ENCODE peak calls at places on chromosomes 16 and 17, in four cellular contexts. One of them, this sample, is unnamed.

GRCh38 chr17:74527756-74528155 is 3.5 kb downstream of the CD300LB start:
- DNase-seq in NCI-H2171 treated with DMSO at 0.1 percent for 48 hours: no peak
- DNase-seq in neuronal stem cell: no peak
- DNase-seq in T1000: no peak
- DNase-seq in this sample: no peak

GRCh38 chr17:19299214-19299747 is 62.1 kb downstream of the EPN2 start:
- DNase-seq in NCI-H2171 treated with DMSO at 0.1 percent for 48 hours: no peak
- DNase-seq in neuronal stem cell: no peak
- DNase-seq in T1000: no peak
- DNase-seq in this sample: no peak

GRCh38 chr17:8120520-8121443 is 2.5 kb upstream of the ALOXE3 start:
- DNase-seq in NCI-H2171 treated with DMSO at 0.1 percent for 48 hours: peak; percentile 91
- DNase-seq in neuronal stem cell: peak; percentile 86
- DNase-seq in T1000: peak; percentile 62
- DNase-seq in this sample: peak; percentile 88

GRCh38 chr16:31876955-31877828 is 3.6 kb downstream of the ZNF267 start:
- DNase-seq in NCI-H2171 treated with DMSO at 0.1 percent for 48 hours: no peak
- DNase-seq in neuronal stem cell: no peak
- DNase-seq in T1000: no peak
- DNase-seq in this sample: no peak

GRCh38 chr16:74107795-74108610 is 188.6 kb upstream of the PSMD7 start:
- DNase-seq in NCI-H2171 treated with DMSO at 0.1 percent for 48 hours: peak; percentile 5
- DNase-seq in neuronal stem cell: peak; percentile 39
- DNase-seq in T1000: no peak
- DNase-seq in this sample: no peak

GRCh38 chr17:74872313-74873035 is at the start of gene FDXR:
- DNase-seq in NCI-H2171 treated with DMSO at 0.1 percent for 48 hours: peak; percentile 70
- DNase-seq in neuronal stem cell: no peak
- DNase-seq in T1000: no peak
- DNase-seq in this sample: no peak

GRCh38 chr16:88784074-88784855 is 755 bp downstream of the PIEZO1 start:
- DNase-seq in NCI-H2171 treated with DMSO at 0.1 percent for 48 hours: peak; percentile 54
- DNase-seq in neuronal stem cell: no peak
- DNase-seq in T1000: peak; percentile 32
- DNase-seq in this sample: no peak

GRCh38 chr16:60367739-60368138 is 1633.6 kb upstream of the GOT2 start:
- DNase-seq in NCI-H2171 treated with DMSO at 0.1 percent for 48 hours: no peak
- DNase-seq in neuronal stem cell: no peak
- DNase-seq in T1000: no peak
- DNase-seq in this sample: no peak

GRCh38 chr17:69714659-69715058 is 300.2 kb downstream of the MAP2K6 start:
- DNase-seq in NCI-H2171 treated with DMSO at 0.1 percent for 48 hours: no peak
- DNase-seq in neuronal stem cell: no peak
- DNase-seq in T1000: no peak
- DNase-seq in this sample: no peak

GRCh38 chr17:39582658-39583057 is 25.1 kb downstream of the NEUROD2 start:
- DNase-seq in NCI-H2171 treated with DMSO at 0.1 percent for 48 hours: no peak
- DNase-seq in neuronal stem cell: no peak
- DNase-seq in T1000: no peak
- DNase-seq in this sample: no peak

GRCh38 chr17:48608921-48609505 is 1.8 kb downstream of the HOXB7 start:
- DNase-seq in NCI-H2171 treated with DMSO at 0.1 percent for 48 hours: no peak
- DNase-seq in neuronal stem cell: no peak
- DNase-seq in T1000: no peak
- DNase-seq in this sample: no peak

GRCh38 chr16:52069866-52070265 is 477.1 kb downstream of the TOX3 start:
- DNase-seq in NCI-H2171 treated with DMSO at 0.1 percent for 48 hours: peak; percentile 84
- DNase-seq in neuronal stem cell: peak; percentile 40
- DNase-seq in T1000: no peak
- DNase-seq in this sample: no peak

GRCh38 chr17:63927464-63928171 is 4.5 kb downstream of the CD79B start:
- DNase-seq in NCI-H2171 treated with DMSO at 0.1 percent for 48 hours: no peak
- DNase-seq in neuronal stem cell: no peak
- DNase-seq in T1000: no peak
- DNase-seq in this sample: no peak

GRCh38 chr17:77571562-77571981 is 386.9 kb upstream of the TNRC6C start:
- DNase-seq in NCI-H2171 treated with DMSO at 0.1 percent for 48 hours: no peak
- DNase-seq in neuronal stem cell: no peak
- DNase-seq in T1000: no peak
- DNase-seq in this sample: no peak

GRCh38 chr17:21124096-21124495 is 2.7 kb upstream of the DHRS7B start:
- DNase-seq in NCI-H2171 treated with DMSO at 0.1 percent for 48 hours: no peak
- DNase-seq in neuronal stem cell: no peak
- DNase-seq in T1000: no peak
- DNase-seq in this sample: no peak

GRCh38 chr17:12402963-12403622 is 262.6 kb upstream of the MYOCD start:
- DNase-seq in NCI-H2171 treated with DMSO at 0.1 percent for 48 hours: no peak
- DNase-seq in neuronal stem cell: no peak
- DNase-seq in T1000: peak; percentile 56
- DNase-seq in this sample: no peak

GRCh38 chr16:4358831-4359561 is 7.9 kb upstream of the PAM16 start:
- DNase-seq in NCI-H2171 treated with DMSO at 0.1 percent for 48 hours: peak; percentile 4
- DNase-seq in neuronal stem cell: peak; percentile 72
- DNase-seq in T1000: peak; percentile 31
- DNase-seq in this sample: no peak

GRCh38 chr17:79237448-79238053 is 162.9 kb downstream of the ENGASE start:
- DNase-seq in NCI-H2171 treated with DMSO at 0.1 percent for 48 hours: no peak
- DNase-seq in neuronal stem cell: no peak
- DNase-seq in T1000: no peak
- DNase-seq in this sample: no peak

GRCh38 chr17:47099451-47099986 is 89.6 kb downstream of the CDC27 start:
- DNase-seq in NCI-H2171 treated with DMSO at 0.1 percent for 48 hours: peak; percentile 40
- DNase-seq in neuronal stem cell: no peak
- DNase-seq in T1000: no peak
- DNase-seq in this sample: no peak

GRCh38 chr17:14779236-14779635 is 478.4 kb downstream of the HS3ST3B1 start:
- DNase-seq in NCI-H2171 treated with DMSO at 0.1 percent for 48 hours: no peak
- DNase-seq in neuronal stem cell: no peak
- DNase-seq in T1000: no peak
- DNase-seq in this sample: peak; percentile 13

GRCh38 chr17:79326814-79327213 is 252.2 kb downstream of the ENGASE start:
- DNase-seq in NCI-H2171 treated with DMSO at 0.1 percent for 48 hours: no peak
- DNase-seq in neuronal stem cell: no peak
- DNase-seq in T1000: no peak
- DNase-seq in this sample: no peak

GRCh38 chr17:1047177-1047885 is 50.4 kb downstream of the TIMM22 start:
- DNase-seq in NCI-H2171 treated with DMSO at 0.1 percent for 48 hours: peak; percentile 96
- DNase-seq in neuronal stem cell: no peak
- DNase-seq in T1000: no peak
- DNase-seq in this sample: no peak

GRCh38 chr16:87580855-87581261 is 21.4 kb upstream of the JPH3 start:
- DNase-seq in NCI-H2171 treated with DMSO at 0.1 percent for 48 hours: no peak
- DNase-seq in neuronal stem cell: no peak
- DNase-seq in T1000: peak; percentile 27
- DNase-seq in this sample: no peak

GRCh38 chr17:36197389-36197708 is 791 bp upstream of the CCL3L1 start:
- DNase-seq in NCI-H2171 treated with DMSO at 0.1 percent for 48 hours: no peak
- DNase-seq in neuronal stem cell: no peak
- DNase-seq in T1000: no peak
- DNase-seq in this sample: no peak

GRCh38 chr16:85390511-85391174 is 222.5 kb upstream of the GSE1 start:
- DNase-seq in NCI-H2171 treated with DMSO at 0.1 percent for 48 hours: peak; percentile 53
- DNase-seq in neuronal stem cell: no peak
- DNase-seq in T1000: peak; percentile 83
- DNase-seq in this sample: no peak